ENCODE peak calls at places on chromosomes 4 and X, in four cellular contexts. P is cardiac fibroblast; H is CD8-positive, alpha-beta T cell; O is right atrium auricular region. M is an unnamed sample.

GRCh38 chrX:13346646-13347045 is 26.8 kb upstream of the ATXN3L start:
- DNase-seq in O (no peak), H (no peak), P (no peak), M (no peak)

GRCh38 chr4:31291238-31291637 is 571.1 kb downstream of the PCDH7 start:
- DNase-seq in H (no peak), P (no peak), O (no peak), M (no peak)

GRCh38 chrX:68098431-68098830 is 334.9 kb downstream of the OPHN1 start:
- DNase-seq in P (no peak), H (no peak), O (no peak), M (no peak)

GRCh38 chr4:120395746-120396145 is 329.1 kb upstream of the MAD2L1 start:
- DNase-seq in H (no peak), O (no peak), P (no peak), M (no peak)

GRCh38 chr4:10734697-10735096 is 50.1 kb upstream of the CLNK start:
- DNase-seq in P (no peak), O (no peak), H (no peak), M (no peak)

GRCh38 chr4:4595252-4595651 is 53.4 kb upstream of the STX18 start:
- DNase-seq in H (no peak), O (no peak), P (peak), M (no peak)

GRCh38 chr4:7530932-7531639 is 96.4 kb upstream of the PSAPL1 start:
- DNase-seq in H (no peak), O (no peak), P (no peak), M (no peak)

GRCh38 chr4:31651541-31651940 is 931.4 kb downstream of the PCDH7 start:
- DNase-seq in O (no peak), P (no peak), H (no peak), M (no peak)

GRCh38 chr4:156503119-156503518 is 468.5 kb downstream of the PDGFC start:
- DNase-seq in P (no peak), O (no peak), H (no peak), M (no peak)

GRCh38 chr4:133096972-133097371 is 52.1 kb upstream of the PCDH10 start:
- DNase-seq in P (no peak), O (no peak), H (no peak), M (no peak)

GRCh38 chrX:102959471-102959870 is 22.4 kb downstream of the RAB40AL start:
- DNase-seq in P (peak), O (no peak), H (no peak), M (peak)

GRCh38 chrX:149871940-149872339 is 9.0 kb upstream of the MAGEA8 start:
- DNase-seq in O (no peak), P (peak), H (peak), M (no peak)

DNA sequence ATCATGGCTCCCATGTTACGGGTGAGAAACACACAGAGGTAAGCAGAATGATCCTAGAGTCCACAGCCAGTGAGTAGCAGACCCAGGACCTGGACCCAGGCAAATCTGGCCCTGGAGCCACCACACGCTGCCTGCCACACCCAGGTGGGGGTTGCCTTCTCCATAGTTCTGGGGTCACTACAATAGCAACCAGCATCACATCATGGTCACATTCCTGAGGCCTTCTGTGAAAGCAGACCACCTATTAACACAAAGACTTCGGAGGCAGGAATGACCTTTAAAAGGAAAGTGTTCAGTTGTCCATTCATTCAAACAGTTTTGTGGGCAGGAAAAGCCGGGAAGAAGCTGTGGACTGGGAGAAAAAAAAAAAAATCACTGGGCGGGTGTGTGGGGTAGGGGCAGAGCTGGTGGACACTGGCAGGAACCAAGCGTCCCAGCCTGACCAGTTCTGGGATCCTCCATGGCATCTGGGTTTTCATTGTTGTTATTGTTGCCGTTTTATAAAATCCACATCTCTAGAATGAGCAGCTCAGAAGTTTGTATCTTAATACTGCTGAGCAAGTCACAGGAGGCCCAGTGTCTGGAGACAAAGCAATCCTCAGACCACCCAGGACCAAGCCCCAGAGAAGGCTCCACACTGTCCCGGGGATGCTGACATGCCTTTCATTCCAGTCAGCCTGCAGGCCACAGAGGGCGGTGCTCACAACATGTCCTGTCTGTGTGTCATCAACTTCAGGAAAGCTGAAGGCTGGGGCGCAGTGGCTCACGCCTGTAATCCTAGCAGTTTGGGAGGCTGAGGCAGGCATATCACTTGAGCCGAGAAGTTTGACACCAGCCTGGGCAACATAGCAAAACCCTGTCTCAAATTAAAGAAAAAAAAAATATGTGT is 67.0 kb downstream of the SEL1L3 start:
- DNase-seq in O (no peak), P (peak), H (no peak), M (peak)
- TF ChIP-seq CTCF in O (no peak), P (peak), H (no peak), M (no peak)

GRCh38 chr4:152460488-152460887 is 75.4 kb downstream of the FBXW7 start:
- DNase-seq in P (peak), O (no peak), H (no peak), M (peak)
- H3K4me3 ChIP-seq in P (no peak), O (no peak), H (no peak), M (no peak)

GRCh38 chr4:95835672-95836071 is 4.2 kb upstream of the PDHA2 start:
- DNase-seq in P (peak), O (no peak), H (no peak), M (no peak)
- TF ChIP-seq CTCF in P (no peak), O (no peak), H (no peak), M (no peak)

GRCh38 chr4:5632043-5632440 is 76.3 kb downstream of the EVC2 start:
- DNase-seq in O (no peak), P (no peak), H (no peak), M (no peak)

GRCh38 chr4:5629542-5629941 is 78.8 kb downstream of the EVC2 start:
- DNase-seq in O (no peak), H (no peak), P (no peak), M (no peak)

GRCh38 chr4:5635826-5636196 is 72.5 kb downstream of the EVC2 start:
- DNase-seq in O (no peak), H (no peak), P (peak), M (peak)

GRCh38 chr4:5632571-5632970 is 75.8 kb downstream of the EVC2 start:
- DNase-seq in O (no peak), H (no peak), P (no peak), M (no peak)

DNA sequence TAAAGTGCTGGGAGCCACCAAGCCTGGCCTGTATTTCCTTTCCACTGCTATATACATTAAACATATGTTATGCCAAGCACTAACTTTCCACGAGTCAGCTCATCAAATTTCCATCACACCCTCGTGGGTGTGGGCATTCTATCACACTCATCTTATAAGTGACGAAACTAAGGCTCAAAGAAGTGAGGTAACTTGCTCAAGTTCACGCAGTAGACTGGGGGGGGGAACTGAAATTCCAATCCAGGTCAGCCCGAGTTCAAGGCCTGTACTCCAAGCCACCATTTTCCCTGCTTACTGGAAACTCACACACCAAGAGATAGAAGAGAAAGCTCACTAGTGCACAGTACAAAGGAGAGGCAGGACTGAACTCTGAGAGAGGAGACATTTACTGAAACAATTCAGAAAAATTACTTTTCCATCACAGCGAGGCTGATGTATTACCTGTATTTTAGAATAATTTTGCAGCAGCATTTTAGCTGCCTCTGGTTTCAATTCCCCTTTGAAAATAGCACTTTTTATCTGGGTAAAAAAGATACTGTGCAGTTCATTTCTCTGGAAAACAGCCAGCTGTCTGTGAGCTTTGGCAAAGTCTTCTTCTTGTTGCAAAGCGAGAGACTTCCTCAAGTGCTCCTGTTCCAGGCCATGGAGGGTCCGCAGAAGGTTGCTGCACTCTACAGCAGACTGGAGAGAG is 76.9 kb downstream of the EVC2 start:
- DNase-seq in P (no peak), H (no peak), O (no peak), M (no peak)
- H3K4me3 ChIP-seq in P (no peak), H (no peak), O (no peak), M (no peak)

DNA sequence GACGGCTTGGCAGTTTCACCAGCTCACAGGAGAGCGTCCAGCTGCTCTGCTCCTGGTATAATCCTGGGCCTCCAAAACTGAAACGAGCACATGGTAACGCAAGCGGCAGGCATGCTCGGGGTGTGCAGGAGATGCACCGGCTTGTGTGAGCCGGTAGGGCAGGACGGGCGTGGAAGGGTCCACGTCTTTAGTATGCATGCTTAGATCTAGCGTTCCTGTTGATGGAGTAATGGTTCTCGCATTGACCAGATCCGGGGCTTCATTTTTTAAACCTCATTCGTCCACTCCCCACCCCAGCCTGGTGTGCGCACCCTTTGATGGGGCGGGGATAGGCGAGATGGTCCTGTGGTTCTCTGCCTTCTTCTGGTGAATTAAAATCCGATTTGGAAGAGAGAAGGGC is 39.7 kb downstream of the FAM149A start:
- DNase-seq in H (no peak), P (peak), O (peak), M (peak)
- TF ChIP-seq CTCF in H (no peak), P (peak), O (no peak), M (no peak)

DNA sequence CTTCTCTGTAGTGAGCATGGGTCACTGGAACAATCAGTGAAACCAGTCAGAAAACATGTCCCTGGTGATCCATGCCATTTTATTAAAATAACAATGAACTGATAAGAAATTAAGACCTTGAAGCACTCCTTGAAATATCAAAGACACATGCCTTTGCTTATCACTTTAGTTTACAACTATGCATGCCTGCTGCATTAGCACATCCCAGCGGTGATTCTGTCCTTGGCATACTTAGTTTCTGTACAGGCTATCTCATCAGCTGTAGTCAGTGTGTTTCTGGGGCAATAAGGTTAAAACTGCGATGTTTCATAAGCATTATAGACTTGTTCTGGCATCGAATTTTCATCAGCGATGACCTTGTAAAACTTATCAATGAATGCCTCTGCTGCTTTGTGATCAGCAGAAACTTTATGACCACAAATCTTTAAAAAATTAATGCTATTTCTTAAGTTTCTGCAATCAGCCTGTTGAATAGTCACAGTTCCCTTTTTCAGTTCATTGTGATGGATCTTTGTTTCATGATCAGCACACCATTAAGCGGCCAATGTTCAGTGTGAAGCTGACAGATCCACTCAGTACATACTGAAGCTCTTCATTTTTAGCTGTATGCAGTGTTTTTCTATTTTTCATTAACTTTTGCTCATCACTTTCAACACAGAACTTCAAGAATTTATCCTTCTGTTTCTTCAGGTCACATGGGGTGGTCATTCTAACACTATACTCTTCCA is 150.5 kb downstream of the RNF150 start:
- DNase-seq in P (no peak), H (no peak), O (no peak), M (no peak)
- H3K4me3 ChIP-seq in P (no peak), H (no peak), O (no peak), M (no peak)

DNA sequence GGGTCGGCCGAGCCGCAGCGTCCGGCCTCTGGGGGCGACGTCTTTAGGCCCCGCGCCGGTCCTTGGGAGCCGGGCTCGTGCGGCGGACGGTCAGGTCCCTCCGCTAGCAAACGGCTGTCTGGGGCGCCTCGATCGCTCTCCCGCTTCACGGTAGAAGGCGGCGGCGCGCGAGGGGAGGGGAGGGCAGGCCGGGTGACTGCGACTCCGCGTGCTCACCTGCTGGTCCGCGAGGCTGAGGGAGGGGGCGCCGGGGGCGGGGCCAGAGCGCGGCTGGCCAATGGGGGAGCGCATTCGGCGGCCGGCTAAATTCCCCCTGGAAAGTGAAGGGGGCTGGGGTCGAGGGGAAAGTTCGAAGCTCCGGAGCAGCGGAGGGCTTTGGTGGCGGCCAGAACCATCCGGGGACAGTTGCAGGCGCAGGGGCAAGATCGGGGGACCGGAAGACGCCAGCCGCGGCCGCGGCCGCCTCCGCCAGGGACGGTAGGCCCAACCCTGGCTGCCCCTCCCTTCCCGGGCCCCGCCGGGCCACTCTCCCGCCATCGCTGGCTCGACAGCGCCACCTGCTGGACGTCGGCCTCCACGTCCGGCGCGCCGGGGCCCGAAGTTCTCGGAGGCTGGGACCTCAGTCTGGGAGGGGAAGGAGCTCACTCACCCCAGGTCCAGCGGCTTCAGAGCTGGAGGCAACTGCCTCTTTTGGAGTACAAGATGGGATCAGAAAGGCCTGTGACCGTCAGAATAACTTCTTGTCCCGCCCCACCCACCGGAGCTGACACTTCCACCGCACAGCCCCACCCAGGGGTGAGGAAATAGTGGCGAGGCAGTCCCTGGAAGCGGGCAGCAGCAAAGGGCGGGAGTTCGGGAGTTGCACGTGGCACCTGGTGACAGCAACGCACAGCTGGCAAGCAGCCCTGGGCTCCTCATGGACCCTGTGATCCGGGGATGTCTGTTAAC is 49.9 kb downstream of the ELF4 start:
- DNase-seq in P (peak), H (peak), O (peak), M (peak)
- TF ChIP-seq CTCF in P (peak), H (peak), O (peak), M (peak)

DNA sequence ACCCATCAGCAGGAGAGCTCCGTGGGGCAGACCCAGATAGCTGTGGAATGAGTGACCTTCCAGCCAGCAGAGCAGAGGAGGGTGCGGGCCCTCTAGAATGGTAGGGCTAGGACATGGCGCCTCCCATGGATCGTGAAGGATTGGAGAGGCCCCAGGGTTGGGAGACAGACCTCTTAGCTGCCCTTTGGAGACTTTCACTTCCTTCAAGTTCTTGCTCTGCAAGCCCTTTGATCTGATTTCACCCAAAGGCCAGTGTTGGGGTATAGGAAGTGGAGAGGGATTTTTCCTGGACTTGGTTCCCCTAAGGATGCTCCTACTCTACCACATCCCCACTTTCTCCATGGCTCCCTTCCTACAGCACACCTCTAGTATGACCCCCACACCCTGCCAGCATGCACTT is 3.0 kb downstream of the SASH3 start:
- DNase-seq in P (no peak), H (no peak), O (no peak), M (no peak)
- H3K4me3 ChIP-seq in P (no peak), H (peak), O (no peak), M (no peak)

DNA sequence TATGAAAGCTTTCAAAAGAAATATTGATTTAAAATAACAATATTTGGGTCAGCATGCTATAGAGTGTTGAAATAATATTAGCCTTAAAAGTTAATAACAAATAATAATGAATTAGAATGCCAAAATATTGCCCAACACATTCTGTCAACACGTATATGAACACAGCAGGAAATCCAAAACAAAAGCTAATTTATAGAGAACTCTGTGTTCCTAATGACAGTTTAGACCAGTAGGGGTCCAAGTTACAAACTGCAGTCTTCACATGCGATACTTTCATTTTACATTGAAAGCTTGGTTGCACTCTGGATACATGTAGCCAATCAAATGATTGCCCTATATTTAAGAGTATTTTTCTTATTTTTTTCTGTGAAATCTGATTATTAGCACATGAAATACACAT is 274.4 kb downstream of the DCTD start:
- DNase-seq in P (peak), H (no peak), O (no peak), M (no peak)
- TF ChIP-seq CTCF in P (peak), H (no peak), O (peak), M (peak)